ENCODE peak calls at places on chromosomes 6 and 20, in six cellular contexts. A, K, U, C, T and M are unnamed samples.

GRCh38 chr6:126267621-126268020 is 72.3 kb upstream of the CENPW start:
- DNase-seq in A (no peak), K (no peak), U (no peak), C (no peak), T (no peak), M (no peak)

GRCh38 chr6:13234130-13234529 is 94.2 kb downstream of the TBC1D7 start:
- DNase-seq in A (no peak), K (no peak), U (no peak), C (no peak), T (no peak), M (no peak)

GRCh38 chr6:35181313-35181932 is 32.3 kb upstream of the SCUBE3 start:
- DNase-seq in A (no peak), K (no peak), U (peak; percentile 63), C (no peak), T (no peak), M (peak; percentile 58)

GRCh38 chr6:56851541-56852248 is 103.2 kb upstream of the BEND6 start:
- DNase-seq in A (no peak), K (peak; percentile 76), U (no peak), C (peak; percentile 53), T (no peak), M (no peak)

GRCh38 chr6:106972500-106972899 is 2.0 kb downstream of the CD24 start:
- DNase-seq in A (no peak), K (peak; percentile 90), U (no peak), C (peak; percentile 64), T (no peak), M (peak; percentile 61)

GRCh38 chr6:157068691-157069228 is 254.6 kb downstream of the TMEM242 start:
- DNase-seq in A (no peak), K (no peak), U (no peak), C (no peak), T (no peak), M (no peak)

GRCh38 chr20:12414446-12415274 is 497.0 kb downstream of the BTBD3 start:
- DNase-seq in A (no peak), K (peak; percentile 33), U (no peak), C (no peak), T (no peak), M (no peak)

GRCh38 chr20:34891166-34892062 is 15.0 kb downstream of the ACSS2 start:
- DNase-seq in A (no peak), K (no peak), U (no peak), C (no peak), T (no peak), M (no peak)

GRCh38 chr6:39189915-39190544 is 39.2 kb downstream of the KCNK5 start:
- DNase-seq in A (peak; percentile 50), K (peak; percentile 2), U (peak; percentile 70), C (no peak), T (no peak), M (no peak)

GRCh38 chr6:84671188-84671587 is 93.2 kb downstream of the TBX18 start:
- DNase-seq in A (no peak), K (no peak), U (no peak), C (no peak), T (no peak), M (no peak)

GRCh38 chr20:62543470-62544302 is 67.9 kb upstream of the GATA5 start:
- DNase-seq in A (no peak), K (peak; percentile 10), U (no peak), C (no peak), T (no peak), M (no peak)

GRCh38 chr20:57462781-57463180 is 62.2 kb downstream of the CTCFL start:
- DNase-seq in A (no peak), K (no peak), U (no peak), C (no peak), T (no peak), M (no peak)

GRCh38 chr6:37514377-37514776 is 14.7 kb upstream of the CCDC167 start:
- DNase-seq in A (peak; percentile 82), K (peak; percentile 37), U (no peak), C (no peak), T (no peak), M (no peak)

GRCh38 chr6:139591075-139591474 is 216.6 kb upstream of the CITED2 start:
- DNase-seq in A (no peak), K (no peak), U (no peak), C (no peak), T (no peak), M (no peak)

GRCh38 chr6:43817192-43817591 is 47.2 kb downstream of the VEGFA start:
- DNase-seq in A (peak; percentile 93), K (no peak), U (no peak), C (no peak), T (no peak), M (no peak)

GRCh38 chr20:44087857-44088120 is 99.2 kb downstream of the JPH2 start:
- DNase-seq in A (no peak), K (no peak), U (no peak), C (no peak), T (no peak), M (no peak)

GRCh38 chr6:105769987-105770386 is 316.1 kb upstream of the PRDM1 start:
- DNase-seq in A (peak; percentile 4), K (no peak), U (no peak), C (no peak), T (no peak), M (no peak)

GRCh38 chr6:169723200-169723909 is 945 bp downstream of the PHF10 start:
- DNase-seq in A (no peak), K (peak; percentile 70), U (peak; percentile 70), C (peak; percentile 74), T (peak; percentile 89), M (peak; percentile 5)

GRCh38 chr6:108779521-108779920 is 68.7 kb upstream of the ARMC2 start:
- DNase-seq in A (no peak), K (no peak), U (no peak), C (no peak), T (no peak), M (no peak)

GRCh38 chr6:145544514-145544913 is 190.8 kb downstream of the EPM2A start:
- DNase-seq in A (no peak), K (no peak), U (no peak), C (no peak), T (no peak), M (no peak)

GRCh38 chr6:11272491-11273192 is 40.2 kb upstream of the NEDD9 start:
- DNase-seq in A (no peak), K (peak; percentile 60), U (no peak), C (peak; percentile 70), T (no peak), M (peak; percentile 29)

GRCh38 chr6:33215281-33215680 is 7.0 kb downstream of the RING1 start:
- DNase-seq in A (no peak), K (no peak), U (no peak), C (no peak), T (peak; percentile 53), M (no peak)

GRCh38 chr6:7891098-7891872 is 19.3 kb downstream of the TXNDC5 start:
- DNase-seq in A (no peak), K (peak; percentile 2), U (no peak), C (no peak), T (no peak), M (no peak)

GRCh38 chr20:19207541-19207940 is 4.9 kb upstream of the SLC24A3 start:
- DNase-seq in A (no peak), K (no peak), U (no peak), C (no peak), T (no peak), M (no peak)

GRCh38 chr6:42366011-42366705 is 85.6 kb downstream of the TRERF1 start:
- DNase-seq in A (no peak), K (no peak), U (no peak), C (no peak), T (no peak), M (no peak)

GRCh38 chr6:18439581-18439980 is 52.4 kb downstream of the RNF144B start:
- DNase-seq in A (no peak), K (no peak), U (no peak), C (no peak), T (no peak), M (no peak)

GRCh38 chr20:34445177-34446065 is 70.8 kb upstream of the DYNLRB1 start:
- DNase-seq in A (no peak), K (no peak), U (no peak), C (no peak), T (no peak), M (no peak)

GRCh38 chr6:114435985-114436384 is 93.2 kb upstream of the HS3ST5 start:
- DNase-seq in A (no peak), K (no peak), U (no peak), C (no peak), T (no peak), M (no peak)

GRCh38 chr6:107075951-107076381 is 39.3 kb downstream of the BEND3 start:
- DNase-seq in A (no peak), K (no peak), U (no peak), C (no peak), T (no peak), M (no peak)

GRCh38 chr6:113411006-113411405 is 446.1 kb upstream of the MARCKS start:
- DNase-seq in A (no peak), K (no peak), U (no peak), C (no peak), T (no peak), M (no peak)

GRCh38 chr6:11356404-11357155 is 124.1 kb upstream of the NEDD9 start:
- DNase-seq in A (no peak), K (no peak), U (no peak), C (no peak), T (no peak), M (no peak)

GRCh38 chr6:125918681-125919566 is 37.6 kb upstream of the HINT3 start:
- DNase-seq in A (no peak), K (no peak), U (peak; percentile 41), C (no peak), T (no peak), M (no peak)

GRCh38 chr20:45368221-45368980 is 5.4 kb downstream of the SYS1 start:
- DNase-seq in A (no peak), K (no peak), U (no peak), C (no peak), T (no peak), M (no peak)

GRCh38 chr6:170031096-170031471 is 259.8 kb downstream of the DLL1 start:
- DNase-seq in A (no peak), K (peak; percentile 96), U (peak; percentile 56), C (peak; percentile 26), T (peak; percentile 49), M (peak; percentile 5)

GRCh38 chr6:149190228-149190831 is 127.2 kb upstream of the TAB2 start:
- DNase-seq in A (no peak), K (peak; percentile 20), U (peak; percentile 44), C (no peak), T (peak; percentile 78), M (no peak)